ENCODE peak calls at places on chromosome 13, in seven cellular contexts. V is ovary, Q is heart right ventricle, E is H1, D is fibroblast of lung, S is upper lobe of right lung, P is uterus. O is an unnamed sample.

GRCh38 chr13:38905081-38905480 is 85.5 kb downstream of the STOML3 start:
- DNase-seq in Q (no peak), P (no peak), D (no peak), S (no peak), E (no peak), V (no peak), O (no peak)

GRCh38 chr13:40240293-40240692 is 426.1 kb downstream of the FOXO1 start:
- DNase-seq in E (no peak), P (no peak), D (no peak), V (no peak), Q (no peak), S (no peak), O (no peak)

GRCh38 chr13:45974500-45974899 is 78.0 kb downstream of the ZC3H13 start:
- DNase-seq in E (no peak), S (no peak), P (no peak), V (no peak), D (no peak), Q (no peak), O (no peak)

GRCh38 chr13:41418751-41419150 is 38.6 kb upstream of the RGCC start:
- DNase-seq in D (no peak), P (no peak), Q (no peak), S (no peak), V (no peak), E (no peak), O (no peak)

GRCh38 chr13:52156724-52157251 is 2.6 kb downstream of the NEK3 start:
- DNase-seq in P (no peak), E (no peak), S (no peak), D (peak; percentile 63), Q (no peak), V (no peak), O (no peak)

GRCh38 chr13:98189841-98190505 is 12.9 kb upstream of the RNF113B start:
- DNase-seq in P (no peak), Q (peak; percentile 55), D (no peak), S (no peak), V (peak; percentile 35), E (no peak), O (peak; percentile 41)

GRCh38 chr13:93413972-93414717 is 187.5 kb downstream of the GPC6 start:
- DNase-seq in V (no peak), D (peak; percentile 70), S (no peak), P (no peak), E (no peak), Q (no peak), O (no peak)

GRCh38 chr13:94063096-94063495 is 416.4 kb downstream of the DCT start:
- DNase-seq in D (peak; percentile 72), P (no peak), V (no peak), Q (no peak), S (no peak), E (no peak), O (no peak)

GRCh38 chr13:113741101-113741731 is 17.8 kb upstream of the TMEM255B start:
- DNase-seq in D (peak; percentile 42), S (no peak), V (no peak), E (no peak), P (no peak), Q (no peak), O (no peak)

GRCh38 chr13:60148918-60149317 is 14.8 kb downstream of the DIAPH3 start:
- DNase-seq in V (no peak), E (no peak), D (no peak), Q (no peak), P (no peak), S (no peak), O (no peak)

GRCh38 chr13:67416047-67416925 is 186.2 kb upstream of the PCDH9 start:
- DNase-seq in V (no peak), P (no peak), D (peak; percentile 9), Q (no peak), E (peak; percentile 84), S (peak; percentile 72), O (peak; percentile 29)

GRCh38 chr13:36418022-36418805 is 14.1 kb upstream of the CCNA1 start:
- DNase-seq in E (no peak), S (no peak), Q (no peak), P (no peak), V (no peak), D (peak; percentile 92), O (peak; percentile 81)

GRCh38 chr13:80630685-80631121 is 289.8 kb upstream of the SPRY2 start:
- DNase-seq in Q (peak; percentile 30), V (no peak), P (no peak), D (peak; percentile 13), S (no peak), E (no peak), O (peak; percentile 88)

GRCh38 chr13:113320226-113320875 is 23.3 kb downstream of the LAMP1 start:
- DNase-seq in P (no peak), S (no peak), E (no peak), Q (no peak), V (no peak), D (no peak), O (no peak)

GRCh38 chr13:101747039-101747438 is 294.6 kb downstream of the ITGBL1 start:
- DNase-seq in E (no peak), D (no peak), P (no peak), V (no peak), Q (no peak), S (no peak), O (no peak)

GRCh38 chr13:49403966-49404365 is 39.9 kb downstream of the CAB39L start:
- DNase-seq in V (no peak), D (no peak), E (no peak), Q (no peak), S (no peak), P (no peak), O (no peak)

GRCh38 chr13:46963874-46964273 is 67.0 kb upstream of the HTR2A start:
- DNase-seq in D (no peak), V (no peak), Q (no peak), P (no peak), E (no peak), S (peak; percentile 63), O (no peak)

GRCh38 chr13:99895999-99896695 is 75.4 kb downstream of the ZIC5 start:
- DNase-seq in D (no peak), V (no peak), S (no peak), E (peak; percentile 65), Q (no peak), P (no peak), O (no peak)

GRCh38 chr13:49651775-49652690 is 23.7 kb downstream of the ARL11 start:
- DNase-seq in E (no peak), P (no peak), V (no peak), D (no peak), Q (no peak), S (no peak), O (peak; percentile 26)

GRCh38 chr13:46577656-46578589 is 25.0 kb downstream of the LRCH1 start:
- DNase-seq in D (peak; percentile 51), V (no peak), E (no peak), Q (no peak), S (no peak), P (no peak), O (peak; percentile 18)

GRCh38 chr13:29523199-29523931 is 72.1 kb downstream of the SLC7A1 start:
- DNase-seq in P (no peak), S (peak; percentile 51), Q (peak; percentile 60), E (no peak), D (peak; percentile 72), V (no peak), O (no peak)

GRCh38 chr13:102580552-102581169 is 16.1 kb upstream of the TPP2 start:
- DNase-seq in V (no peak), D (peak; percentile 49), P (no peak), S (no peak), E (no peak), Q (peak; percentile 38), O (peak; percentile 67)

GRCh38 chr13:20035130-20035529 is 76.6 kb downstream of the ZMYM2 start:
- DNase-seq in V (no peak), Q (no peak), P (no peak), S (no peak), D (peak; percentile 4), E (no peak), O (no peak)

GRCh38 chr13:79361299-79361698 is 44.8 kb downstream of the RBM26 start:
- DNase-seq in S (no peak), P (no peak), D (no peak), V (no peak), Q (no peak), E (no peak), O (no peak)
- H3K36me3 ChIP-seq in S (peaks cover 94% of the 10 kb centered on the region), P (no peaks in the 10 kb centered on the region), D (peaks cover 2% of the 10 kb centered on the region), V (peaks cover 2% of the 10 kb centered on the region), Q (peaks cover 98% of the 10 kb centered on the region), E (peaks cover 83% of the 10 kb centered on the region), O (peaks cover 95% of the 10 kb centered on the region)

GRCh38 chr13:32254916-32255743 is 60.0 kb downstream of the ZAR1L start:
- DNase-seq in S (no peak), Q (no peak), D (no peak), V (no peak), P (no peak), E (no peak), O (no peak)

GRCh38 chr13:32252812-32253440 is 62.2 kb downstream of the ZAR1L start:
- DNase-seq in E (no peak), P (no peak), Q (no peak), S (no peak), D (no peak), V (no peak), O (no peak)

GRCh38 chr13:32255744-32256120 is 59.4 kb downstream of the ZAR1L start:
- DNase-seq in Q (no peak), S (no peak), V (no peak), P (no peak), D (no peak), E (no peak), O (peak; percentile 12)

GRCh38 chr13:32254416-32254815 is 60.7 kb downstream of the ZAR1L start:
- DNase-seq in Q (no peak), S (no peak), P (no peak), E (no peak), D (no peak), V (no peak), O (no peak)

GRCh38 chr13:32253911-32254399 is 61.2 kb downstream of the ZAR1L start:
- DNase-seq in Q (peak; percentile 45), S (no peak), V (no peak), E (no peak), D (no peak), P (no peak), O (no peak)
- H3K27ac ChIP-seq in Q (peak overlapping the region; percentile 90), S (peak overlapping the region; percentile 84), V (no peak overlapping the region), E (no peak overlapping the region), D (no peak overlapping the region), P (peak overlapping the region; percentile 49), O (no peak overlapping the region)

DNA sequence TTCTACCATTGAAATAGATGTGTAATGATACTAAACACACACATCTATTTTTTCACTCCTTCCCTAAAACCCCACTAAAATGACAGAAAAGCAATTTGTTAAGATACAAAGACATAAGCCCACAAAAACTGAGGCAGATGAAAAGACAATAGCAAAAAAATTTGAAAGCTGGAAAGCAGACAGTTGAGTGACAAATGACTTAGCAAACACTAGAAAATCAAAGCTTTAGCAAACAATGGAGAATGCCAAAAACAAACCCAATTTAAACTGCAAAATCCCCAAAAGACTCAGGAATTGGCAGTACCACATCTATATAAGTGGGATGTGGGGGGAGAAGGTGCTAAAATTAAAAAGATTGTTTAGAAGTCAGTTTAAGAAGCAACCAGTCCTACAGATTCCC is 9.5 kb downstream of the TSC22D1 start:
- DNase-seq in E (no peak), S (no peak), P (no peak), D (no peak), Q (no peak), V (no peak), O (no peak)
- H3K36me3 ChIP-seq in E (peaks cover 3% of the 10 kb centered on the region), S (no peaks in the 10 kb centered on the region), P (no peaks in the 10 kb centered on the region), D (no peaks in the 10 kb centered on the region), Q (no peaks in the 10 kb centered on the region), V (no peaks in the 10 kb centered on the region), O (no peaks in the 10 kb centered on the region)

DNA sequence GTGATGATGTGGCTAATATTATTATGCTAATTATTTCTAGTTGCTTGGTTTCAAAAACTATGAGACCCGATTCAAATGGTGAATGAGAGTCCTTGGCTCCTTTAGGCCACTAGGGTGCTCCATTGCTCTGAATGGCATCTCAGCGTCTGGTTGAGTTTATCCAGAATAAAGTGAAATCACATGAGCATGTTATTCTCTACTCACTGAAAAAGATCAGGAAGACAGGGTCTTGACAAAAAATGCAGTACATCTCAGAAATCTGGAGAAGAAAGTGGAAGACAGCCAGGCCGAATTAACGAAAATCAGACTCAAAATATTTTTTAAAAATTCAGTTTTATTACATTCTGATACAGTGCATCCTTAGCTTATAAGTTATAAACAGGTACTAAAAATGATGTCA is 516.2 kb downstream of the MYO16 start:
- DNase-seq in D (peak; percentile 64), V (peak; percentile 35), S (no peak), E (no peak), P (no peak), Q (peak; percentile 42), O (peak; percentile 13)
- H3K27ac ChIP-seq in D (no peak overlapping the region), V (no peak overlapping the region), S (no peak overlapping the region), E (no peak overlapping the region), P (no peak overlapping the region), Q (no peak overlapping the region), O (no peak overlapping the region)

O was measured in SJCRH30.